ENCODE peak calls at places on chromosomes 12 and 14, in eight cellular contexts. Q is neural crest cell; A is tibial artery; E is fibroblast of mammary gland; L is kidney; W is CD4-positive, alpha-beta T cell; Z is Calu3; H is left lung. S is an unnamed sample.

GRCh38 chr14:23185046-23185445 is 1.6 kb upstream of the SLC7A8 start:
- DNase-seq in E (peak; percentile 46), A (no peak), L (no peak), Z (no peak), W (no peak), H (no peak), Q (no peak), S (no peak)

GRCh38 chr14:22553445-22553844 is 35.6 kb downstream of the DAD1 start:
- DNase-seq in H (no peak), W (no peak), Z (no peak), E (no peak), Q (no peak), L (no peak), A (no peak), S (no peak)

GRCh38 chr14:73058923-73059311 is 583 bp downstream of the RBM25 start:
- DNase-seq in W (no peak), E (peak; percentile 30), H (no peak), Q (no peak), A (no peak), Z (peak; percentile 41), L (no peak), S (no peak)

GRCh38 chr14:81396108-81396507 is 4.0 kb downstream of the STON2 start:
- DNase-seq in E (peak; percentile 62), H (no peak), W (no peak), A (no peak), L (no peak), Q (no peak), Z (no peak), S (no peak)

GRCh38 chr12:73798523-73798922 is 739.1 kb upstream of the ATXN7L3B start:
- DNase-seq in W (no peak), H (no peak), A (no peak), Z (no peak), Q (no peak), E (no peak), L (no peak), S (no peak)

GRCh38 chr12:127422935-127423585 is 843.9 kb upstream of the TMEM132C start:
- DNase-seq in W (no peak), E (no peak), Q (no peak), A (no peak), H (no peak), L (no peak), Z (no peak), S (no peak)

GRCh38 chr12:130973906-130974305 is 20.2 kb downstream of the ADGRD1 start:
- DNase-seq in W (no peak), E (no peak), A (no peak), Z (no peak), Q (no peak), H (no peak), L (no peak), S (no peak)

GRCh38 chr14:78509516-78509915 is 339.3 kb downstream of the NRXN3 start:
- DNase-seq in Z (no peak), Q (no peak), L (no peak), H (no peak), A (no peak), W (no peak), E (no peak), S (no peak)

GRCh38 chr14:72948481-72949138 is 22.3 kb downstream of the DCAF4 start:
- DNase-seq in Q (peak; percentile 75), L (peak; percentile 80), H (no peak), Z (peak; percentile 71), A (peak; percentile 79), E (peak; percentile 63), W (peak; percentile 53), S (peak; percentile 40)

GRCh38 chr12:120225852-120226640 is 25.1 kb upstream of the RPLP0 start:
- DNase-seq in W (no peak), Q (no peak), E (no peak), H (peak; percentile 89), A (no peak), Z (peak; percentile 55), L (peak; percentile 89), S (no peak)

GRCh38 chr14:103340480-103341212 is 6.6 kb downstream of the EIF5 start:
- DNase-seq in H (no peak), L (no peak), Z (no peak), A (no peak), W (no peak), Q (no peak), E (no peak), S (no peak)

GRCh38 chr14:51844482-51844881 is 15.9 kb upstream of the GNG2 start:
- DNase-seq in E (no peak), Q (no peak), W (no peak), H (no peak), Z (no peak), L (no peak), A (no peak), S (no peak)
- TF ChIP-seq CTCF in E (no peak), Q (no peak), W (no peak), H (no peak), Z (no peak), L (no peak), A (no peak), S (no peak)

GRCh38 chr14:50924236-50924635 is 20.0 kb downstream of the PYGL start:
- DNase-seq in Q (no peak), E (no peak), Z (no peak), W (no peak), H (no peak), A (no peak), L (no peak), S (no peak)
- TF ChIP-seq CTCF in Q (no peak), E (no peak), Z (no peak), W (no peak), H (no peak), A (no peak), L (no peak), S (no peak)

DNA sequence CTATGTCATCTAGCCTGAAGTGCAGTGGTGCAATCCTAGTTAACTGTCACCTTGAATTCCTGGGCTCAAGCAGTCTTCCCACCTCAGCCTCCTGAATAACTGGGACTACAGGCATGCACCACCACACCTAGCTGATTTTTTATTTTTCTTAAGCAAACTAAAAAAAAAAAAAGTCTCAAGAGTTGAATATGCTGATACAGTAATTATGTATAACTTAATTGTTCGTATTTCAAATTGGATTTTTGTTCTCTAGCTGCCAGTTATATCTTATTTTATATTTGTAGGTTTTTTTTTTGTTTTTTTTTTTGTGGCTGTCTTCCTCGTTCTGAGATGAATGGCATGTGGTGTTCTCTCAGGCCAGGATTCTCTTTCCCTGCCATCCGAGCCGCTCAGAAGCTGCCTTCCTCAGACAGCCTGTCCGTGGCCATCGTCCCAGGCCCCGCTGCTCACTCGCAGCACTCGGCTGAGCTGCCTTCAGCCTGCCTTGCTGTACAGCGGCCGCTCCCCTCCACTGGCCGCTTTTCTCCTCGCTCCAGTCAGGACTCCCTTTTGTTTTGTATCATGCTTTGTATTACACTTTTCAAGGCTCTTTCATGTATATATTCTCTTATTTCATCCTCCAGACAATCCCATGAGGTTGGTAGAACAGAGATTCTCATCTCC is 53.3 kb downstream of the WDR20 start:
- DNase-seq in H (no peak), L (no peak), A (no peak), E (no peak), Q (no peak), W (no peak), Z (no peak), S (no peak)
- TF ChIP-seq CTCF in H (no peak), L (no peak), A (no peak), E (no peak), Q (no peak), W (no peak), Z (no peak), S (no peak)

DNA sequence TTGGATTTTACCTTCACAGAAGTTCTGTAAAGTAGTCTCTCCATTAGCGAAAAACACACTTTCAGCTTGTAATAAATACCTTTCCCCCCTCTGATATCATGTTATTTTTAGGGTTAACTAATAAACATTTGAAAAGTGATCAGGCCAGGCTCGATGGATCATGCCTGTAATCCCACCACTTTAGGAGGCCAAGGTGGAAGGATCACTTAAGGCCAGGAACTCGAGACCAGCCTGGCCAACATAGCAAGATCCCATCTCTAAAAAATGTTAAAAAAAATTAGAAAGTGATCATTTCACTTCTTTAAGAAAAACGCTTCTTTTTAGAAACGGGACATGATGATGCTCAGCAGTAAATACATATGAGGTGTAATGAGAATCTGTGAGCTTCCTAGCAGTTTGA is 2.0 kb downstream of the CDKL1 start:
- DNase-seq in A (no peak), W (no peak), H (no peak), Q (no peak), L (no peak), E (no peak), Z (no peak), S (no peak)
- TF ChIP-seq CTCF in A (no peak), W (no peak), H (no peak), Q (no peak), L (no peak), E (no peak), Z (no peak), S (no peak)

GRCh38 chr12:2681426-2682205 is 113.2 kb upstream of the FKBP4 start:
- DNase-seq in E (no peak), W (no peak), L (peak; percentile 51), Q (no peak), Z (no peak), A (no peak), H (no peak), S (no peak)

GRCh38 chr12:2680676-2681039 is 114.1 kb upstream of the FKBP4 start:
- DNase-seq in H (no peak), L (no peak), Z (no peak), Q (no peak), E (no peak), W (no peak), A (no peak), S (no peak)

GRCh38 chr12:2683283-2684025 is 111.3 kb upstream of the FKBP4 start:
- DNase-seq in H (no peak), E (peak; percentile 18), Q (no peak), W (no peak), L (peak; percentile 56), Z (no peak), A (no peak), S (no peak)

GRCh38 chr12:2679816-2680675 is 114.7 kb upstream of the FKBP4 start:
- DNase-seq in H (no peak), W (no peak), A (no peak), L (peak; percentile 63), Z (no peak), Q (no peak), E (no peak), S (no peak)

DNA sequence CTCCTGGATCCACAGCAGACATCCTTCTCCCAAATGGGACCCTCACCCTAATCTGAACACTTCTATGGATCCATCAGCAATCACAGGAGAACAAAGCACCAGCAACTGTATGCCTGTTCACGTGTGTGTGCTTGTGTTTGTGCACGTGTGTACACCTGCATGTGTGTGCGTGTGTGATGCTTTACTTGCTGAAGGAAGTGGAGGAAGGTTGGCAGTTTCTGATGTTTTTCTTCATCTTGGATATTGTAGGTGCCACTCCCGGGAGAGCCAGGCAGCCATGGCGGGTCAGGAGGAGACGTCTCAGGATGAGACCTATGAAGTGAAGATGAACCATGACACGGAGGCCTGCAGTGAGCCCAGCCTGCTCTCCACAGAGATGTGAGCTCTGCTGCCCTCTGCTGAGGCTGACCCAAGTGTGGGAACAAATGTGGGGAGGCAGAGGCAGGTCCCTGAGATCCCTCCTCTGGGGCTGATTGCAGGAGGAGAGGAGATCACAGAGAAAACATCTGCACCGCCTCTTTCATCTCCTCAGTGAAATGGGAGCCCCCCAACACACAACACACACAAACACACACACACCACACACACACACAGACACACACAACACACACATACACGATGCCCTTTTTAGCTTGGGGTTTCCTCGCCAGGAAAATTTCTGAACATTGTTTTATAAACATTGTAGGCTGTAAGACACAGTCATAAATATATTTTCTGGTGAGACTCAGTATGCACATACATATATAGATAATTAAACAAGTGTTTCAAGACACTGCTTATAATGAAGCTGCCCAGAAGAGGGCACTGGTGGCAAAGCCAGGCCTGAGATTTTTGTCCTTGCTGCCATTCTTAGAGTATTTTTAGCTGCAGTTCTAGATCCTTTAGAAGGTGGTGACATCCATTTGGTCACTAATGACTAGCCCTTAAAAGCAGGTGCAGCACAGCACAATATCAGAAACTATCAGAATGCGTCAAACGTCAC is 112.2 kb upstream of the FKBP4 start:
- DNase-seq in A (no peak), L (peak; percentile 53), Q (peak; percentile 36), H (no peak), W (peak; percentile 28), Z (peak; percentile 50), E (peak; percentile 54), S (no peak)
- TF ChIP-seq CTCF in A (no peak), L (peak; percentile 36), Q (peak; percentile 67), H (no peak), W (peak; percentile 62), Z (peak; percentile 17), E (peak; percentile 46), S (no peak)

S was measured in mesothelial cell of epicardium.